ENCODE peak calls at places on chromosome 18, in six cellular contexts. Y, V, I, C, D and L are unnamed samples.

GRCh38 chr18:44680271-44681038 is at the start of gene SETBP1:
- DNase-seq in Y (peak; percentile 84), V (peak; percentile 48), I (peak; percentile 72), C (peak; percentile 31), D (peak; percentile 74), L (peak; percentile 23)

GRCh38 chr18:8489761-8490160 is 119.5 kb upstream of the RAB12 start:
- DNase-seq in Y (no peak), V (no peak), I (no peak), C (no peak), D (no peak), L (no peak)

GRCh38 chr18:38368246-38368645 is 802.6 kb upstream of the CELF4 start:
- DNase-seq in Y (peak; percentile 50), V (no peak), I (no peak), C (no peak), D (no peak), L (no peak)

GRCh38 chr18:39742015-39742466 is 2176.4 kb upstream of the CELF4 start:
- DNase-seq in Y (no peak), V (no peak), I (no peak), C (no peak), D (no peak), L (no peak)

GRCh38 chr18:62245699-62246098 is 58.6 kb downstream of the RELCH start:
- DNase-seq in Y (no peak), V (peak; percentile 3), I (no peak), C (no peak), D (no peak), L (no peak)

GRCh38 chr18:58113337-58113736 is 69.3 kb downstream of the NEDD4L start:
- DNase-seq in Y (no peak), V (no peak), I (no peak), C (no peak), D (no peak), L (no peak)

GRCh38 chr18:73891572-73892421 is 255.8 kb downstream of the FBXO15 start:
- DNase-seq in Y (no peak), V (no peak), I (no peak), C (no peak), D (peak; percentile 24), L (peak; percentile 6)

GRCh38 chr18:33812186-33812585 is 234.2 kb downstream of the ASXL3 start:
- DNase-seq in Y (no peak), V (no peak), I (no peak), C (no peak), D (no peak), L (peak; percentile 62)

GRCh38 chr18:7830468-7830867 is 263.4 kb downstream of the PTPRM start:
- DNase-seq in Y (no peak), V (peak; percentile 62), I (no peak), C (peak; percentile 36), D (no peak), L (peak; percentile 35)

GRCh38 chr18:57352271-57352701 is at the start of gene ST8SIA3:
- DNase-seq in Y (no peak), V (no peak), I (no peak), C (no peak), D (peak; percentile 15), L (no peak)

GRCh38 chr18:77608807-77609206 is 359.2 kb downstream of the GALR1 start:
- DNase-seq in Y (no peak), V (no peak), I (no peak), C (no peak), D (no peak), L (no peak)

GRCh38 chr18:7681261-7681660 is 114.1 kb downstream of the PTPRM start:
- DNase-seq in Y (no peak), V (no peak), I (no peak), C (no peak), D (no peak), L (no peak)

GRCh38 chr18:45666520-45666919 is 51.2 kb downstream of the SLC14A2 start:
- DNase-seq in Y (no peak), V (no peak), I (no peak), C (no peak), D (no peak), L (no peak)

GRCh38 chr18:54240629-54241107 is 16.2 kb upstream of the MBD2 start:
- DNase-seq in Y (peak; percentile 84), V (no peak), I (peak; percentile 33), C (no peak), D (no peak), L (peak; percentile 32)

GRCh38 chr18:73987247-73987980 is 160.2 kb downstream of the FBXO15 start:
- DNase-seq in Y (no peak), V (peak; percentile 64), I (no peak), C (no peak), D (no peak), L (peak; percentile 48)

GRCh38 chr18:48295586-48296311 is 113.4 kb downstream of the ZBTB7C start:
- DNase-seq in Y (no peak), V (no peak), I (no peak), C (no peak), D (peak; percentile 33), L (no peak)
- TF ChIP-seq CTCF in Y (no peak), V (no peak), I (peak; percentile 33), C (peak; percentile 6), D (no peak), L (no peak)

DNA sequence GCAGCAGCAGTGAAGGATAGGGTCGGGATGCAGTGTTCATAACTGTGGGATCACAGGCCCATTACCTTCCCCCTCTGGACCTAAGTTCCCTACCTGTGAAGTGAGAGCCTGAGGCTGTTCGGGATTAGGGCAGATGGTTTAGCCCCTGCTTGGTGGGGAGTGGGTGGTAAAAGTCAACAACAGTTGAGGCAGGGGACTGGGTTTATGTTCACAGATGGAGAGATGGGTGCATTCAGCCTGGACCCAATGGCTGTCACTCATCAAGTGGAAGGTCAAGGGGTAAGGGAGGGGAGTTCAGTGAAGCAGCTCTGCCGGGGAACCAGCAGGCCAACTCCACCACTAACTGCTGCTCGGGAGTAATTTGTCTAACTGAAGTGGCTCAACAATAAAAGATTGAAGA is 180.4 kb downstream of the FAM210A start:
- DNase-seq in Y (no peak), V (no peak), I (no peak), C (no peak), D (no peak), L (no peak)
- TF ChIP-seq CTCF in Y (no peak), V (no peak), I (no peak), C (no peak), D (no peak), L (no peak)

GRCh38 chr18:49699303-49699702 is 114.0 kb downstream of the ACAA2 start:
- DNase-seq in Y (no peak), V (no peak), I (no peak), C (no peak), D (no peak), L (no peak)

GRCh38 chr18:49694402-49694801 is 118.9 kb downstream of the ACAA2 start:
- DNase-seq in Y (no peak), V (no peak), I (no peak), C (no peak), D (no peak), L (no peak)

GRCh38 chr18:49698596-49699025 is 114.7 kb downstream of the ACAA2 start:
- DNase-seq in Y (no peak), V (no peak), I (no peak), C (no peak), D (no peak), L (no peak)

GRCh38 chr18:49697049-49697448 is 116.3 kb downstream of the ACAA2 start:
- DNase-seq in Y (no peak), V (no peak), I (no peak), C (no peak), D (no peak), L (no peak)

GRCh38 chr18:49697757-49698595 is 115.4 kb downstream of the ACAA2 start:
- DNase-seq in Y (no peak), V (peak; percentile 51), I (peak; percentile 43), C (no peak), D (no peak), L (no peak)
- TF ChIP-seq CTCF in Y (no peak), V (no peak), I (peak; percentile 12), C (no peak), D (no peak), L (no peak)

GRCh38 chr18:14978962-14979535 is 231.1 kb downstream of the ANKRD30B start:
- DNase-seq in Y (peak; percentile 27), V (peak; percentile 79), I (no peak), C (peak; percentile 2), D (peak; percentile 80), L (peak; percentile 81)
- TF ChIP-seq CTCF in Y (peak; percentile 34), V (peak; percentile 78), I (peak; percentile 51), C (no peak), D (peak; percentile 43), L (peak; percentile 52)

DNA sequence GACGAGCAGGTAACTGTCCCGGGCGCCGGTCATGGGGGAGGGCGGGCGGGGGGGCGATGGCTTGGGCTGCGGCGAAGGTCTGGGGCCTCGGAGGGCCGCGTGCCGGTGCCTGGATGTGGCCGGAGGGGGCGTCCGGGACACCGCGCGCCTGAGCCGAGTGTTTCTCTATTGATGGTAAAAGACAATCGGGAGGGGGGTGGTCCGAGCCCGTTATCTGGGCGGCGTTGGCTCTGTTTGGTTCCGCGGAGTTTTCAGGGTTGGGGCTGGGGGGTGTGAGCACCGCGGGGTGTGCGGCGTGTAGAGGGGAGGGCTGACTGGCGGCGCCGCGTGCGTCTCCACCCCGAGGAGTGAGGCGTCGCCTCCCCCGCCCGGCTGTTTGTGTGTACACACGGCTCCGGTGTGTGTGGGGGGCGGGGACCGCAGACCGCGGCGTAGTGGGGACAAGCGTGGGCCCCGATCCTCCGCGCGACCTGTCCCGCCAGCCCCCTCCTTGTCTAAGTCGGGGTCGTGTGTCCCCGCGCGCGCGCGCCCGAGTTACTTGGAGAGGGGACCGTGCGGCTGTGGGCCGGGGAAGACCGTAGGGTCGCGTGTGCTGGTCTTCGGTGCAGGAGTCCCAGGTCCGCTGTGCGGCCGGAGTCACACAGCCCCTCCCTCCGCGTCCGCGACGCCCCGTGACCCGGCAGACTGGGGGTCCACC is 1.6 kb downstream of the CTIF start:
- DNase-seq in Y (peak; percentile 61), V (peak; percentile 29), I (peak; percentile 69), C (peak; percentile 67), D (peak; percentile 68), L (peak; percentile 67)
- TF ChIP-seq CTCF in Y (no peak), V (no peak), I (peak; percentile 18), C (no peak), D (no peak), L (peak; percentile 26)